ENCODE peak calls at places on chromosome 1, in seven cellular contexts. R is thoracic aorta, X is suprapubic skin, H is A549, T is neural progenitor cell, G is OCI-LY7, U is colonic mucosa. F is an unnamed sample.

GRCh38 chr1:158002022-158002629 is 8.7 kb downstream of the KIRREL1 start:
- DNase-seq in R (no peak), X (no peak), H (no peak), T (peak; percentile 64), G (no peak), U (no peak), F (no peak)

GRCh38 chr1:234849824-234850223 is 239.8 kb upstream of the IRF2BP2 start:
- DNase-seq in R (no peak), X (no peak), H (peak; percentile 29), T (no peak), G (no peak), U (peak; percentile 56), F (no peak)

GRCh38 chr1:90936731-90937130 is 85.1 kb downstream of the ZNF644 start:
- DNase-seq in R (no peak), X (no peak), H (no peak), T (no peak), G (no peak), U (no peak), F (no peak)

GRCh38 chr1:222331340-222331739 is 216.6 kb downstream of the HHIPL2 start:
- DNase-seq in R (no peak), X (no peak), H (no peak), T (no peak), G (no peak), U (no peak), F (no peak)

GRCh38 chr1:114428083-114428754 is 82.8 kb downstream of the TRIM33 start:
- DNase-seq in R (no peak), X (no peak), H (peak; percentile 8), T (no peak), G (peak; percentile 19), U (no peak), F (no peak)

GRCh38 chr1:26784023-26784871 is 3.5 kb upstream of the PIGV start:
- DNase-seq in R (no peak), X (no peak), H (peak; percentile 49), T (peak; percentile 26), G (no peak), U (peak; percentile 87), F (peak; percentile 75)

GRCh38 chr1:18481190-18481920 is 625 bp downstream of the KLHDC7A start:
- DNase-seq in R (no peak), X (no peak), H (no peak), T (no peak), G (peak; percentile 94), U (no peak), F (no peak)

GRCh38 chr1:28056129-28056925 is 32.1 kb downstream of the EYA3 start:
- DNase-seq in R (no peak), X (no peak), H (no peak), T (no peak), G (no peak), U (no peak), F (no peak)

GRCh38 chr1:27284425-27285287 is 37.3 kb upstream of the TMEM222 start:
- DNase-seq in R (peak; percentile 84), X (peak; percentile 89), H (peak; percentile 73), T (peak; percentile 92), G (peak; percentile 88), U (peak; percentile 94), F (peak; percentile 90)

GRCh38 chr1:196677781-196678509 is 26.1 kb downstream of the CFH start:
- DNase-seq in R (no peak), X (no peak), H (no peak), T (no peak), G (no peak), U (no peak), F (no peak)

GRCh38 chr1:72435025-72435424 is 152.7 kb upstream of the NEGR1 start:
- DNase-seq in R (no peak), X (no peak), H (no peak), T (no peak), G (no peak), U (no peak), F (no peak)

GRCh38 chr1:18201997-18202719 is 94.6 kb downstream of the IGSF21 start:
- DNase-seq in R (no peak), X (no peak), H (no peak), T (no peak), G (no peak), U (no peak), F (no peak)

GRCh38 chr1:11453742-11454442 is 25.1 kb upstream of the DISP3 start:
- DNase-seq in R (no peak), X (no peak), H (no peak), T (no peak), G (no peak), U (no peak), F (no peak)

GRCh38 chr1:12083766-12084165 is 20.7 kb downstream of the TNFRSF8 start:
- DNase-seq in R (no peak), X (no peak), H (no peak), T (no peak), G (no peak), U (no peak), F (no peak)

GRCh38 chr1:158011714-158012113 is 18.3 kb downstream of the KIRREL1 start:
- DNase-seq in R (no peak), X (no peak), H (no peak), T (no peak), G (no peak), U (no peak), F (no peak)

DNA sequence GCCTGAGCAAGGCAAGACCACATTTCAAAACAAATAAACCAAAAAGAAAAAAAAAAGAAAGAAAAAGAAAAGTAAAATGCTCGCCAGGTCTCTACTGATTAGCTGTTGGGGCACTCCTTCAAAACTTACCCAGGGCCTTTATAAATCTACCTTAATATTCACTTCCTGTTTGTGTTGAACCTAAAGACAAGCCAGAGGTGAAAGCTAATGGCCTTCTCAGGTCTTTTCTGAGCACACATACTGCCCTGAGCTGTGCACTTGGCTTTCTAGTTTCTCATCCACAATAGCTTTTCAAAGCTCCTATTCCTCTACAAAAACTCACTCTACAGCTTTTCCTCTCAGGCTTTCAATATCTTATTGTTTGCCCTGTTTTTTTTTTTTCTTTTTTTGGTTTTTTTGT is 50.5 kb downstream of the RNF115 start:
- DNase-seq in R (no peak), X (no peak), H (no peak), T (no peak), G (no peak), U (no peak), F (no peak)
- H3K27ac ChIP-seq in R (no peak overlapping the region), X (no peak overlapping the region), H (no peak overlapping the region), T (no peak overlapping the region), G (no peak overlapping the region), U (no peak overlapping the region), F (peak overlapping the region; percentile 19)

GRCh38 chr1:29549001-29549400 is 312.7 kb downstream of the PTPRU start:
- DNase-seq in R (no peak), X (no peak), H (no peak), T (no peak), G (no peak), U (no peak), F (peak; percentile 53)

GRCh38 chr1:29548091-29548490 is 311.8 kb downstream of the PTPRU start:
- DNase-seq in R (no peak), X (peak; percentile 45), H (no peak), T (no peak), G (no peak), U (no peak), F (peak; percentile 18)

GRCh38 chr1:29550119-29550841 is 314.0 kb downstream of the PTPRU start:
- DNase-seq in R (no peak), X (peak; percentile 72), H (no peak), T (no peak), G (no peak), U (no peak), F (no peak)

GRCh38 chr1:29551536-29551935 is 315.2 kb downstream of the PTPRU start:
- DNase-seq in R (no peak), X (peak; percentile 60), H (no peak), T (no peak), G (no peak), U (no peak), F (peak; percentile 21)

DNA sequence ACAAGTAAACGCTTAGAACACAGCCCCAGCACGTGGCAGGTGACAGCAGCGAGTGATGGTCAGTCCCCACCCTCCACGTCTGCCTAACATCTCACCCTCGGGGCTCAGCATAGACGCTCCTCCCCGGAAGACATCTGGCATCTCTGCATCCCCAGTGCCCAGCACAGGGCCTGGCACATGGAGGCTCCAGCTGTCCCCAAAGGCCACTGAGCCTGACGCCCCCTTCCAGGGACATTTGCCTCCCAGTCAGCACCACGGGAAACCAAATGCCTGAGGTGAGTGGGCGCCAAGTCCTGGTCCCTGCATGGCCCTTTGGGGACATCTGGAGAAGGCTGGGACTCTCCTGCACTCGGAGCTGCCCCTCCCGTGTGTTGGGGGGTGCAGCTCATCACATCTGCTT is 314.8 kb downstream of the PTPRU start:
- DNase-seq in R (no peak), X (peak; percentile 47), H (no peak), T (no peak), G (no peak), U (no peak), F (no peak)
- TF ChIP-seq CTCF in R (no peak), X (no peak), H (no peak), T (no peak), G (no peak), U (no peak), F (no peak)

DNA sequence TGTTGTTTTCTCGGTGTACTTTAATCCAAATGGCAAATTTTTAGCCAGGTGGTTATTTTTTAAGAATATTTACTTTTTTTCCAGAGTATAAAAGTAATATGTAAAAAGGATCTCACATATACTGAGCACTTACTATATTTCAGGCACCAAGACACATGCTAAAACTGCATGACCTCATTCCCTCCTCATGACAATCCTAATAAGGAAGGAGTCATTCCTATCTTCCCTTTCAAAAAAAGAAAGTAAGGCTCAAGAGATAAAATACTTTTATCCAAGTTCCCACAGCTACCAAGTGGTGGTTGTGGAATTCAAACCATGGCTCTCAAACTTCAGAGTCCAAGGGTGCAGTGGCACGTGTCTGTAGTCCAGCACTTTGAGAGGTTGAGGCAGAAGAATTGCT is 19.4 kb downstream of the ATP2B4 start:
- DNase-seq in R (no peak), X (no peak), H (no peak), T (no peak), G (no peak), U (no peak), F (no peak)
- H3K27ac ChIP-seq in R (peak overlapping the region; percentile 70), X (peak overlapping the region; percentile 44), H (no peak overlapping the region), T (no peak overlapping the region), G (no peak overlapping the region), U (no peak overlapping the region), F (peak overlapping the region; percentile 86)

DNA sequence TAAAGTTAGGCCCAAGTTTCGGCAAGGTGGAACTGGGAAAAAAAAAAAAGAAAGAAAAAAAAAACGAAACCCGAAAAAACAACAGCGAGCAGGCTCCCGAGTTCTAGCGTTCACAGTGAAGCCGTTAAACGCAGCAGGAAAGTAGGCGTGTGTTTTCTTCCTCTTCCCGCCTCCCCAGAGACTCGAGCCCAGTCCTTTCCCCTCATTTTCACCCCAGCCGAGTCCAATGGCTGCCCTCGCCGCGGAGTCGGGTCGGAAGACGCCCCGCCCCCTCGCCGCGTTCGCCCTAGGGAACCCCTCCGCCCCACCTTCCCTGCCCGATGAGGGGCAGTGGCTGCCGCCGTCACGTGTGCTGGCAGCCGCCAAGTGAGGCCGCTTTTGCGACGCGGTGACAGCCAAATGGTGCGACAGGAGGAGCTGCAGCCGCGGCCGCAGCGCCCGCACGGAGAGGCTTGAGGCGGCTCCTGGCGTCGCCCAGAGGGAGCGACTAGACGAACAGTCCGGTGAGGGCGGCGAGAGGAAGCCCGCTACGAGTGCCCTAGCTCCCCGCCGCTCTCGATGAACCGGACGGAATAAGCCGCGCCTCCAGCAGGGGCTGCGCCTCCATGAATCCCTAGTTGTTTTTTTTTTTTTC is at the start of gene PKN2:
- DNase-seq in R (peak; percentile 87), X (peak; percentile 96), H (peak; percentile 98), T (peak; percentile 100), G (peak; percentile 99), U (peak; percentile 98), F (peak; percentile 88)
- TF ChIP-seq CTCF in R (peak; percentile 36), X (no peak), H (no peak), T (no peak), G (no peak), U (no peak), F (peak; percentile 34)